ENCODE peak calls at places on chromosomes 7 and 10, in four cellular contexts. M, U, B and X are unnamed samples.

GRCh38 chr7:155356323-155357105 is 58.8 kb downstream of the INSIG1 start:
- DNase-seq in M (peak; percentile 43), U (peak; percentile 60), B (no peak), X (no peak)

GRCh38 chr10:35352508-35352907 is 16.2 kb downstream of the CCNY start:
- DNase-seq in M (no peak), U (no peak), B (no peak), X (no peak)

GRCh38 chr7:118352854-118353453 is 128.4 kb downstream of the ANKRD7 start:
- DNase-seq in M (no peak), U (peak; percentile 74), B (peak; percentile 28), X (peak; percentile 40)

GRCh38 chr10:28778524-28778923 is 101.2 kb downstream of the BAMBI start:
- DNase-seq in M (no peak), U (peak; percentile 26), B (no peak), X (no peak)

GRCh38 chr10:3783721-3784432 is 1.1 kb downstream of the KLF6 start:
- DNase-seq in M (no peak), U (peak; percentile 64), B (peak; percentile 57), X (peak; percentile 52)

GRCh38 chr10:12483996-12484944 is 134.9 kb downstream of the CAMK1D start:
- DNase-seq in M (no peak), U (peak; percentile 78), B (peak; percentile 63), X (peak; percentile 62)

GRCh38 chr10:60388116-60388515 is 1.6 kb downstream of the ANK3 start:
- DNase-seq in M (no peak), U (no peak), B (no peak), X (no peak)

GRCh38 chr7:129438281-129438838 is 4.1 kb downstream of the STRIP2 start:
- DNase-seq in M (no peak), U (no peak), B (no peak), X (no peak)

GRCh38 chr10:71605263-71605962 is 114.2 kb downstream of the C10orf105 start:
- DNase-seq in M (no peak), U (no peak), B (no peak), X (no peak)

GRCh38 chr7:30285067-30285530 is 702 bp downstream of the ZNRF2 start:
- DNase-seq in M (no peak), U (peak; percentile 68), B (peak; percentile 57), X (no peak)

GRCh38 chr7:98107313-98107691 is 640 bp downstream of the LMTK2 start:
- DNase-seq in M (no peak), U (peak; percentile 72), B (no peak), X (peak; percentile 5)

GRCh38 chr10:839550-840205 is 91.8 kb downstream of the LARP4B start:
- DNase-seq in M (no peak), U (no peak), B (no peak), X (peak; percentile 18)

GRCh38 chr10:5835446-5836095 is 22.3 kb upstream of the GDI2 start:
- DNase-seq in M (no peak), U (peak; percentile 15), B (no peak), X (no peak)